ENCODE peak calls at places on chromosomes 6 and 20, in ten cellular contexts. One of them, this sample, is unnamed.

GRCh38 chr6:166936079-166936787 is 20.1 kb downstream of the RNASET2 start:
- DNase-seq in GM12878: no peak
- DNase-seq in neural progenitor cell: no peak
- DNase-seq in heart right ventricle: no peak
- DNase-seq in mesenchymal stem cell: no peak
- DNase-seq in tibial nerve: no peak
- DNase-seq in OCI-LY7: no peak
- DNase-seq in A549: no peak
- DNase-seq in small intestine: no peak
- DNase-seq in mesendoderm: no peak
- DNase-seq in this sample: no peak

GRCh38 chr6:76633259-76633658 is 560.8 kb upstream of the IMPG1 start:
- DNase-seq in mesenchymal stem cell: no peak
- DNase-seq in mesendoderm: peak; percentile 57
- DNase-seq in OCI-LY7: no peak
- DNase-seq in A549: no peak
- DNase-seq in neural progenitor cell: peak; percentile 47
- DNase-seq in GM12878: no peak
- DNase-seq in tibial nerve: no peak
- DNase-seq in heart right ventricle: no peak
- DNase-seq in small intestine: no peak
- DNase-seq in this sample: no peak

GRCh38 chr20:62501801-62502495 is 26.2 kb upstream of the GATA5 start:
- DNase-seq in heart right ventricle: no peak
- DNase-seq in mesenchymal stem cell: peak; percentile 70
- DNase-seq in neural progenitor cell: no peak
- DNase-seq in tibial nerve: no peak
- DNase-seq in GM12878: peak; percentile 72
- DNase-seq in mesendoderm: no peak
- DNase-seq in small intestine: no peak
- DNase-seq in A549: peak; percentile 46
- DNase-seq in OCI-LY7: no peak
- DNase-seq in this sample: no peak

GRCh38 chr6:24245275-24245674 is 112.6 kb downstream of the DCDC2 start:
- DNase-seq in heart right ventricle: no peak
- DNase-seq in neural progenitor cell: no peak
- DNase-seq in tibial nerve: no peak
- DNase-seq in A549: no peak
- DNase-seq in mesendoderm: no peak
- DNase-seq in GM12878: no peak
- DNase-seq in OCI-LY7: no peak
- DNase-seq in mesenchymal stem cell: no peak
- DNase-seq in small intestine: no peak
- DNase-seq in this sample: no peak

GRCh38 chr6:161057103-161058091 is 65.8 kb downstream of the MAP3K4 start:
- DNase-seq in mesendoderm: no peak
- DNase-seq in OCI-LY7: no peak
- DNase-seq in neural progenitor cell: no peak
- DNase-seq in GM12878: no peak
- DNase-seq in heart right ventricle: no peak
- DNase-seq in A549: no peak
- DNase-seq in mesenchymal stem cell: peak; percentile 11
- DNase-seq in tibial nerve: no peak
- DNase-seq in small intestine: no peak
- DNase-seq in this sample: no peak

GRCh38 chr20:49658508-49658907 is 55.2 kb downstream of the B4GALT5 start:
- DNase-seq in tibial nerve: no peak
- DNase-seq in heart right ventricle: no peak
- DNase-seq in mesenchymal stem cell: no peak
- DNase-seq in mesendoderm: peak; percentile 83
- DNase-seq in small intestine: no peak
- DNase-seq in GM12878: no peak
- DNase-seq in A549: no peak
- DNase-seq in OCI-LY7: no peak
- DNase-seq in neural progenitor cell: peak; percentile 70
- DNase-seq in this sample: no peak

GRCh38 chr6:55174211-55175013 is at the start of gene HCRTR2:
- DNase-seq in heart right ventricle: no peak
- DNase-seq in OCI-LY7: no peak
- DNase-seq in neural progenitor cell: peak; percentile 45
- DNase-seq in A549: no peak
- DNase-seq in GM12878: no peak
- DNase-seq in small intestine: no peak
- DNase-seq in tibial nerve: no peak
- DNase-seq in mesendoderm: peak; percentile 64
- DNase-seq in mesenchymal stem cell: no peak
- DNase-seq in this sample: no peak

GRCh38 chr6:27237089-27237723 is 10.3 kb upstream of the PRSS16 start:
- DNase-seq in mesendoderm: peak; percentile 92
- DNase-seq in A549: peak; percentile 78
- DNase-seq in neural progenitor cell: peak; percentile 59
- DNase-seq in OCI-LY7: peak; percentile 6
- DNase-seq in mesenchymal stem cell: peak; percentile 56
- DNase-seq in GM12878: no peak
- DNase-seq in heart right ventricle: no peak
- DNase-seq in tibial nerve: no peak
- DNase-seq in small intestine: no peak
- DNase-seq in this sample: no peak

GRCh38 chr20:325043-325888 is at the start of gene SOX12:
- DNase-seq in tibial nerve: peak; percentile 97
- DNase-seq in heart right ventricle: peak; percentile 97
- DNase-seq in OCI-LY7: peak; percentile 94
- DNase-seq in neural progenitor cell: peak; percentile 98
- DNase-seq in A549: peak; percentile 97
- DNase-seq in GM12878: peak; percentile 71
- DNase-seq in mesenchymal stem cell: peak; percentile 95
- DNase-seq in mesendoderm: peak; percentile 97
- DNase-seq in small intestine: peak; percentile 91
- DNase-seq in this sample: peak; percentile 97

GRCh38 chr6:119116712-119117281 is 38.3 kb upstream of the FAM184A start:
- DNase-seq in small intestine: no peak
- DNase-seq in tibial nerve: no peak
- DNase-seq in neural progenitor cell: no peak
- DNase-seq in heart right ventricle: no peak
- DNase-seq in mesendoderm: no peak
- DNase-seq in A549: no peak
- DNase-seq in mesenchymal stem cell: no peak
- DNase-seq in GM12878: no peak
- DNase-seq in OCI-LY7: no peak
- DNase-seq in this sample: no peak

GRCh38 chr6:17700421-17701416 is 6.0 kb downstream of the NUP153 start:
- DNase-seq in mesenchymal stem cell: no peak
- DNase-seq in neural progenitor cell: no peak
- DNase-seq in OCI-LY7: no peak
- DNase-seq in small intestine: no peak
- DNase-seq in mesendoderm: no peak
- DNase-seq in A549: no peak
- DNase-seq in tibial nerve: no peak
- DNase-seq in GM12878: no peak
- DNase-seq in heart right ventricle: no peak
- DNase-seq in this sample: no peak

GRCh38 chr6:125927761-125928160 is 28.8 kb upstream of the HINT3 start:
- DNase-seq in heart right ventricle: no peak
- DNase-seq in OCI-LY7: no peak
- DNase-seq in small intestine: no peak
- DNase-seq in mesenchymal stem cell: no peak
- DNase-seq in tibial nerve: no peak
- DNase-seq in A549: no peak
- DNase-seq in mesendoderm: no peak
- DNase-seq in GM12878: no peak
- DNase-seq in neural progenitor cell: no peak
- DNase-seq in this sample: no peak

GRCh38 chr6:4085329-4085695 is 6.4 kb upstream of the FAM217A start:
- DNase-seq in OCI-LY7: no peak
- DNase-seq in heart right ventricle: no peak
- DNase-seq in small intestine: no peak
- DNase-seq in mesendoderm: no peak
- DNase-seq in GM12878: no peak
- DNase-seq in mesenchymal stem cell: no peak
- DNase-seq in A549: no peak
- DNase-seq in tibial nerve: no peak
- DNase-seq in neural progenitor cell: no peak
- DNase-seq in this sample: no peak

GRCh38 chr6:167089243-167090142 is 33.4 kb upstream of the CCR6 start:
- DNase-seq in heart right ventricle: no peak
- DNase-seq in mesendoderm: no peak
- DNase-seq in GM12878: no peak
- DNase-seq in neural progenitor cell: no peak
- DNase-seq in tibial nerve: no peak
- DNase-seq in OCI-LY7: peak; percentile 82
- DNase-seq in small intestine: no peak
- DNase-seq in mesenchymal stem cell: no peak
- DNase-seq in A549: no peak
- DNase-seq in this sample: no peak

GRCh38 chr20:41345729-41346067 is 5.1 kb downstream of the LPIN3 start:
- DNase-seq in GM12878: no peak
- DNase-seq in A549: no peak
- DNase-seq in OCI-LY7: no peak
- DNase-seq in mesenchymal stem cell: no peak
- DNase-seq in heart right ventricle: no peak
- DNase-seq in neural progenitor cell: no peak
- DNase-seq in small intestine: no peak
- DNase-seq in mesendoderm: no peak
- DNase-seq in tibial nerve: no peak
- DNase-seq in this sample: no peak

GRCh38 chr20:6122111-6122872 is 538 bp downstream of the FERMT1 start:
- DNase-seq in A549: peak; percentile 45
- DNase-seq in OCI-LY7: no peak
- DNase-seq in mesendoderm: peak; percentile 52
- DNase-seq in mesenchymal stem cell: peak; percentile 58
- DNase-seq in small intestine: peak; percentile 42
- DNase-seq in GM12878: no peak
- DNase-seq in heart right ventricle: no peak
- DNase-seq in tibial nerve: no peak
- DNase-seq in neural progenitor cell: peak; percentile 15
- DNase-seq in this sample: no peak

GRCh38 chr6:7108196-7108963 is 619 bp downstream of the RREB1 start:
- DNase-seq in OCI-LY7: peak; percentile 31
- DNase-seq in GM12878: no peak
- DNase-seq in A549: peak; percentile 44
- DNase-seq in mesendoderm: peak; percentile 75
- DNase-seq in heart right ventricle: peak; percentile 66
- DNase-seq in mesenchymal stem cell: peak; percentile 70
- DNase-seq in small intestine: peak; percentile 61
- DNase-seq in neural progenitor cell: peak; percentile 77
- DNase-seq in tibial nerve: no peak
- DNase-seq in this sample: peak; percentile 84

DNA sequence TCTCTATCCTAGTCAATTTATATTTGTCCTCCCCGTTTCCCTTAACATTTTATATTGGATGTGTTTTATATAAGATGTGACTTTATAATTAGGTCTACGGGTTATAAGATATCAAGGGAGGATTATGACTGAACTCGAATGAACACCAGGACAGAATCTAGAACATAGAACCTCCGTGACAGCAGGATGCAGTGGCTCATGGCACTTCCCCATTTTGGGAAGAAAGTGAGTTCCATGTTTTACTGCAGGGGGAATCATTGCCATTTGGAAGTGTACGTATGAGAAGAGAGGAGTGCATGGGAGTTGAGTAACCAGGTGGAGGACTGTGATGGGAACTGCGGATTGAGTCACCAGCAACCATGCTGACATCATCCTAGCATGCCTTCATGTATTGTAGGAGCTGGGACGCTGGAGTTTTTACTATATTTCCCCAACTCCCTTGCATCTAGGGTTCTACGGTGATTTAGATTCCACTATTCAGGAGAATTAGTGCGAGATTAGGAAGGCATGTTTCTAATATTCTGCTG is 56.1 kb upstream of the FOXC1 start:
- DNase-seq in mesendoderm: no peak
- DNase-seq in A549: no peak
- DNase-seq in mesenchymal stem cell: no peak
- DNase-seq in neural progenitor cell: no peak
- DNase-seq in tibial nerve: no peak
- DNase-seq in GM12878: no peak
- DNase-seq in small intestine: no peak
- DNase-seq in OCI-LY7: no peak
- DNase-seq in heart right ventricle: no peak
- DNase-seq in this sample: no peak
- H3K4me3 ChIP-seq in mesendoderm: no peak overlapping the region
- H3K4me3 ChIP-seq in A549: no peak overlapping the region
- H3K4me3 ChIP-seq in mesenchymal stem cell: no peak overlapping the region
- H3K4me3 ChIP-seq in neural progenitor cell: no peak overlapping the region
- H3K4me3 ChIP-seq in tibial nerve: no peak overlapping the region
- H3K4me3 ChIP-seq in GM12878: no peak overlapping the region
- H3K4me3 ChIP-seq in small intestine: no peak overlapping the region
- H3K4me3 ChIP-seq in OCI-LY7: no peak overlapping the region
- H3K4me3 ChIP-seq in heart right ventricle: no peak overlapping the region
- H3K4me3 ChIP-seq in this sample: peak overlapping the region; percentile 63

GRCh38 chr6:121366184-121366521 is 31.9 kb upstream of the TBC1D32 start:
- DNase-seq in mesendoderm: no peak
- DNase-seq in OCI-LY7: no peak
- DNase-seq in neural progenitor cell: no peak
- DNase-seq in GM12878: no peak
- DNase-seq in tibial nerve: no peak
- DNase-seq in heart right ventricle: no peak
- DNase-seq in mesenchymal stem cell: no peak
- DNase-seq in small intestine: no peak
- DNase-seq in A549: no peak
- DNase-seq in this sample: no peak
- H3K4me1 ChIP-seq in mesendoderm: peaks cover 2% of the 10 kb centered on the region
- H3K4me1 ChIP-seq in OCI-LY7: no peaks in the 10 kb centered on the region
- H3K4me1 ChIP-seq in neural progenitor cell: no peaks in the 10 kb centered on the region
- H3K4me1 ChIP-seq in GM12878: no peaks in the 10 kb centered on the region
- H3K4me1 ChIP-seq in tibial nerve: no peaks in the 10 kb centered on the region
- H3K4me1 ChIP-seq in heart right ventricle: no peaks in the 10 kb centered on the region
- H3K4me1 ChIP-seq in mesenchymal stem cell: no peaks in the 10 kb centered on the region
- H3K4me1 ChIP-seq in small intestine: no peaks in the 10 kb centered on the region
- H3K4me1 ChIP-seq in A549: no peaks in the 10 kb centered on the region
- H3K4me1 ChIP-seq in this sample: no peaks in the 10 kb centered on the region

GRCh38 chr20:36644713-36645109 is 1.3 kb downstream of the SLA2 start:
- DNase-seq in OCI-LY7: no peak
- DNase-seq in mesenchymal stem cell: no peak
- DNase-seq in GM12878: no peak
- DNase-seq in heart right ventricle: no peak
- DNase-seq in tibial nerve: no peak
- DNase-seq in A549: no peak
- DNase-seq in small intestine: no peak
- DNase-seq in mesendoderm: no peak
- DNase-seq in neural progenitor cell: no peak
- DNase-seq in this sample: no peak
- H3K4me3 ChIP-seq in OCI-LY7: peak overlapping the region; percentile 17
- H3K4me3 ChIP-seq in mesenchymal stem cell: no peak overlapping the region
- H3K4me3 ChIP-seq in GM12878: no peak overlapping the region
- H3K4me3 ChIP-seq in heart right ventricle: no peak overlapping the region
- H3K4me3 ChIP-seq in tibial nerve: no peak overlapping the region
- H3K4me3 ChIP-seq in A549: no peak overlapping the region
- H3K4me3 ChIP-seq in small intestine: peak overlapping the region; percentile 50
- H3K4me3 ChIP-seq in mesendoderm: no peak overlapping the region
- H3K4me3 ChIP-seq in neural progenitor cell: no peak overlapping the region
- H3K4me3 ChIP-seq in this sample: no peak overlapping the region

DNA sequence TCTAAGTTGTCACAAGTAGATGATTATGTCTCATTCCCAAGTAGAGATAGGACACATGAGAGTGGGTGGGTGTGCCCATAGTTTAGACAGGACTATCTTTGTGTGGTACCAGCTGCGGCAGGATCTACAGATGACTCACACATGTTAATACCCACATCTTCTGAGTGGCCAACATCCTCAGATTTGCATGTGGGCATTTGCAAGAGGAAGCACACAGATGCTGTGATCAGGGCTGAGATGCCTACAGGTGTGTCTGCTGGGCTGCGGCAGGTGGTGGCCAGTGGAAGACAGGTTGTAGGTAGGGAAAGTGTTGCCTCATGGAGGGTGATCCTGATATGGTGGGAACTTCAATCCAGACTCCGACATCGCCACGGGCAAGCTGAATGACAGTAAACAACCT is 50.8 kb downstream of the UTRN start:
- DNase-seq in OCI-LY7: peak; percentile 61
- DNase-seq in tibial nerve: no peak
- DNase-seq in heart right ventricle: no peak
- DNase-seq in mesenchymal stem cell: no peak
- DNase-seq in mesendoderm: no peak
- DNase-seq in GM12878: no peak
- DNase-seq in small intestine: peak; percentile 48
- DNase-seq in neural progenitor cell: no peak
- DNase-seq in A549: no peak
- DNase-seq in this sample: no peak
- H3K4me1 ChIP-seq in OCI-LY7: peaks cover 41% of the 10 kb centered on the region
- H3K4me1 ChIP-seq in tibial nerve: peaks cover 57% of the 10 kb centered on the region
- H3K4me1 ChIP-seq in heart right ventricle: peaks cover 90% of the 10 kb centered on the region
- H3K4me1 ChIP-seq in mesenchymal stem cell: peaks cover 16% of the 10 kb centered on the region
- H3K4me1 ChIP-seq in mesendoderm: peaks cover 3% of the 10 kb centered on the region
- H3K4me1 ChIP-seq in GM12878: peaks cover 20% of the 10 kb centered on the region
- H3K4me1 ChIP-seq in small intestine: peaks cover 6% of the 10 kb centered on the region
- H3K4me1 ChIP-seq in neural progenitor cell: peaks cover 5% of the 10 kb centered on the region
- H3K4me1 ChIP-seq in A549: peaks cover 27% of the 10 kb centered on the region
- H3K4me1 ChIP-seq in this sample: peaks cover 29% of the 10 kb centered on the region

This sample was measured in tibial artery.